ENCODE peak calls at places on chromosomes 4 and X, in ten cellular contexts. One of them, this sample, is unnamed.
A peak's percentile ranks its signal among the peaks of the same experiment; 100 is the strongest.

GRCh38 chr4:176789955-176790354 is 2.8 kb downstream of the VEGFC start:
- DNase-seq in WTC11: no peak
- DNase-seq in endothelial cell: peak; percentile 6
- DNase-seq in right lobe of liver: no peak
- DNase-seq in AG04450: no peak
- DNase-seq in A549: no peak
- DNase-seq in GM12878: no peak
- DNase-seq in dorsolateral prefrontal cortex: no peak
- DNase-seq in esophagus squamous epithelium: no peak
- DNase-seq in nephron progenitor cell: no peak
- DNase-seq in this sample: no peak

GRCh38 chr4:128574706-128575105 is 234.8 kb upstream of the JADE1 start:
- DNase-seq in endothelial cell: peak; percentile 76
- DNase-seq in AG04450: no peak
- DNase-seq in right lobe of liver: no peak
- DNase-seq in dorsolateral prefrontal cortex: peak; percentile 78
- DNase-seq in A549: peak; percentile 52
- DNase-seq in nephron progenitor cell: peak; percentile 60
- DNase-seq in WTC11: peak; percentile 94
- DNase-seq in esophagus squamous epithelium: no peak
- DNase-seq in GM12878: peak; percentile 25
- DNase-seq in this sample: peak; percentile 59

GRCh38 chrX:25028726-25029125 is 13.0 kb upstream of the ARX start:
- DNase-seq in WTC11: no peak
- DNase-seq in nephron progenitor cell: no peak
- DNase-seq in endothelial cell: no peak
- DNase-seq in right lobe of liver: no peak
- DNase-seq in AG04450: no peak
- DNase-seq in GM12878: no peak
- DNase-seq in dorsolateral prefrontal cortex: no peak
- DNase-seq in esophagus squamous epithelium: no peak
- DNase-seq in A549: no peak
- DNase-seq in this sample: no peak

GRCh38 chrX:133415276-133416105 is at the start of gene GPC4:
- DNase-seq in dorsolateral prefrontal cortex: no peak
- DNase-seq in WTC11: peak; percentile 73
- DNase-seq in esophagus squamous epithelium: no peak
- DNase-seq in AG04450: no peak
- DNase-seq in endothelial cell: peak; percentile 58
- DNase-seq in nephron progenitor cell: peak; percentile 83
- DNase-seq in A549: peak; percentile 8
- DNase-seq in right lobe of liver: peak; percentile 65
- DNase-seq in GM12878: no peak
- DNase-seq in this sample: peak; percentile 64

GRCh38 chr4:183011213-183011907 is 87.7 kb upstream of the WWC2 start:
- DNase-seq in GM12878: no peak
- DNase-seq in esophagus squamous epithelium: no peak
- DNase-seq in nephron progenitor cell: no peak
- DNase-seq in dorsolateral prefrontal cortex: no peak
- DNase-seq in right lobe of liver: no peak
- DNase-seq in A549: no peak
- DNase-seq in endothelial cell: no peak
- DNase-seq in AG04450: peak; percentile 1
- DNase-seq in WTC11: no peak
- DNase-seq in this sample: no peak

GRCh38 chrX:43328358-43328946 is 327.6 kb upstream of the MAOA start:
- DNase-seq in GM12878: no peak
- DNase-seq in AG04450: no peak
- DNase-seq in endothelial cell: no peak
- DNase-seq in dorsolateral prefrontal cortex: no peak
- DNase-seq in esophagus squamous epithelium: no peak
- DNase-seq in A549: no peak
- DNase-seq in right lobe of liver: no peak
- DNase-seq in nephron progenitor cell: no peak
- DNase-seq in WTC11: no peak
- DNase-seq in this sample: no peak

GRCh38 chrX:20515841-20516461 is 249.2 kb upstream of the RPS6KA3 start:
- DNase-seq in dorsolateral prefrontal cortex: no peak
- DNase-seq in right lobe of liver: no peak
- DNase-seq in esophagus squamous epithelium: no peak
- DNase-seq in GM12878: peak; percentile 53
- DNase-seq in nephron progenitor cell: no peak
- DNase-seq in A549: peak; percentile 22
- DNase-seq in endothelial cell: no peak
- DNase-seq in WTC11: no peak
- DNase-seq in AG04450: peak; percentile 43
- DNase-seq in this sample: no peak

GRCh38 chr4:38332699-38333098 is 331.3 kb upstream of the KLF3 start:
- DNase-seq in A549: no peak
- DNase-seq in nephron progenitor cell: no peak
- DNase-seq in AG04450: no peak
- DNase-seq in esophagus squamous epithelium: no peak
- DNase-seq in right lobe of liver: no peak
- DNase-seq in endothelial cell: no peak
- DNase-seq in WTC11: no peak
- DNase-seq in dorsolateral prefrontal cortex: no peak
- DNase-seq in GM12878: no peak
- DNase-seq in this sample: no peak

GRCh38 chr4:57550143-57550542 is 440.0 kb upstream of the IGFBP7 start:
- DNase-seq in esophagus squamous epithelium: no peak
- DNase-seq in WTC11: no peak
- DNase-seq in right lobe of liver: no peak
- DNase-seq in AG04450: no peak
- DNase-seq in endothelial cell: no peak
- DNase-seq in nephron progenitor cell: peak; percentile 12
- DNase-seq in GM12878: no peak
- DNase-seq in A549: no peak
- DNase-seq in dorsolateral prefrontal cortex: no peak
- DNase-seq in this sample: no peak

DNA sequence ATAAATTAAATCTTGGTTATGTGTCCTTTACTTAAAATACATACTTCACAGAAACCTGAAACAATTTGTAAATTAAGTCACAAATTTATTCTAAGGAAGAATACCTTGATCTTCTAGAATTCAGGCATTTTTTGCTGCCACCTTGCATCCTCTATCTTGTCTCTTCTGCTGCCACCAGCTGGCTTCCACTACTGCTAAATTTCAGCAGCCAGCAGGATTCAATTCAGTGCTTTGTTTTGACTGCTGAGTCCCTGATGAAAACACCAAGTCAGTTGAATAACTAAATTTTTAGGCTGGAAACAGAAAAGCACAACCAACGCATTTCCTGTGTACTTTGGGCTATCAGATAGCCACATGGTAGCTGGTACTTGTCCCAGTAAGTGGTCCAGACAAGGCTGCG is 2.4 kb upstream of the MBTPS2 start:
- DNase-seq in right lobe of liver: no peak
- DNase-seq in GM12878: no peak
- DNase-seq in WTC11: no peak
- DNase-seq in esophagus squamous epithelium: no peak
- DNase-seq in endothelial cell: no peak
- DNase-seq in nephron progenitor cell: no peak
- DNase-seq in A549: no peak
- DNase-seq in AG04450: no peak
- DNase-seq in dorsolateral prefrontal cortex: no peak
- DNase-seq in this sample: no peak
- TF ChIP-seq CTCF in right lobe of liver: no peak
- TF ChIP-seq CTCF in GM12878: no peak
- TF ChIP-seq CTCF in WTC11: no peak
- TF ChIP-seq CTCF in esophagus squamous epithelium: no peak
- TF ChIP-seq CTCF in endothelial cell: no peak
- TF ChIP-seq CTCF in nephron progenitor cell: no peak
- TF ChIP-seq CTCF in A549: no peak
- TF ChIP-seq CTCF in AG04450: no peak
- TF ChIP-seq CTCF in dorsolateral prefrontal cortex: no peak
- TF ChIP-seq CTCF in this sample: no peak

DNA sequence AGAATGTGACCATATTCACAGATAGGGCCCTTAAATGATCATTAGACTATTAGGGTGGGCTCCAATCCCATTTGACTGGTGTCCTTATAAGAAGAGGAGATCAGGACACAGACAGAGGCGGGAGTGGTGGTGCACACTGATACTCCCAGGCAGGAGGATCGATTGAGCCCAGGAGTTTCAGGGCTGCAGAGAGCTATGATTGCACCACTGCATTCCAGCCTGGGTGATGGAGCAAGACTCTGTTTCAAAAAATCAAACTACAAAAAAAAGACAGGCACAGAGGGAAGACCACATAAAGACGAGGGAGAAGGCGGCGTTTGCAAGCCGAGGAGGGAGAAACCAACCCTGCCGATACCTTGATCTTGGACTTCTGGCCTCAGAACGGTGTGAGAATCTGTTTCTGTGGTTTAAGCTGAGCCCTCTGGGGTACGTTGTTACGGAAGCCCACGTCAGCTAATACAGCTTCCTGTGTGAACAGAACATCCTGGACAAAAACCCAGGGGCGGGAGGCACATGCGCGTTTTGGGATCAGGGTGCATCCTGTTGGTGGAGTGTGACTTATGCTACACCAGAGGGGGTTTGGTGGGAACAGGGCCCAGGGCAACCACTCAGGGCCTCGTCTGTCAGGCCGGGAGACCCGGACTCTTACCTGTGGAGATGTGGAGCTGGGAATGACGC is 211.8 kb upstream of the PSAPL1 start:
- DNase-seq in WTC11: no peak
- DNase-seq in AG04450: no peak
- DNase-seq in dorsolateral prefrontal cortex: no peak
- DNase-seq in right lobe of liver: no peak
- DNase-seq in endothelial cell: no peak
- DNase-seq in GM12878: no peak
- DNase-seq in nephron progenitor cell: no peak
- DNase-seq in A549: no peak
- DNase-seq in esophagus squamous epithelium: no peak
- DNase-seq in this sample: no peak
- TF ChIP-seq CTCF in WTC11: no peak
- TF ChIP-seq CTCF in AG04450: no peak
- TF ChIP-seq CTCF in dorsolateral prefrontal cortex: no peak
- TF ChIP-seq CTCF in right lobe of liver: no peak
- TF ChIP-seq CTCF in endothelial cell: no peak
- TF ChIP-seq CTCF in GM12878: no peak
- TF ChIP-seq CTCF in nephron progenitor cell: no peak
- TF ChIP-seq CTCF in A549: no peak
- TF ChIP-seq CTCF in esophagus squamous epithelium: no peak
- TF ChIP-seq CTCF in this sample: no peak

DNA sequence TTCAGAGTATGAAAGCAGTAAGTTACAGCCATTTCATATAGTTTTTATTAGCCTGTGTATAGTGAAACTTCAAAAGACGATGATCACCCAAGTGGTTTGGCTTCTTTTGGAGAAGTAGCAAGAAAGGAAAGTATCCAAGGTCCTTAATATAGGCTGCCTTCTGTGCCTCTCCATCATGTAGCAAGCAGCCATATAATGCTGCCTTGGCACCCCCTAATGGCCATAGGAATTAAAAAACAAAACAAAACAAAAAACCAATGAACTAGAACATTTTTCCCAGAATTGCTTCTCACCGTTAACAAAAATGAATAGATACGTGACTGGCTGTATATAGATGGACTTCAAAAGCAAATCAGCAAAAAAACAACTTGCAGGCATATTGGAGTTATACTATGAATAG is 18.9 kb downstream of the LAMP2 start:
- DNase-seq in dorsolateral prefrontal cortex: no peak
- DNase-seq in A549: no peak
- DNase-seq in AG04450: no peak
- DNase-seq in endothelial cell: no peak
- DNase-seq in GM12878: no peak
- DNase-seq in esophagus squamous epithelium: no peak
- DNase-seq in WTC11: no peak
- DNase-seq in nephron progenitor cell: no peak
- DNase-seq in right lobe of liver: no peak
- DNase-seq in this sample: no peak
- TF ChIP-seq CTCF in dorsolateral prefrontal cortex: peak; percentile 19
- TF ChIP-seq CTCF in A549: peak; percentile 26
- TF ChIP-seq CTCF in AG04450: peak; percentile 9
- TF ChIP-seq CTCF in endothelial cell: no peak
- TF ChIP-seq CTCF in GM12878: peak; percentile 42
- TF ChIP-seq CTCF in esophagus squamous epithelium: no peak
- TF ChIP-seq CTCF in WTC11: no peak
- TF ChIP-seq CTCF in nephron progenitor cell: no peak
- TF ChIP-seq CTCF in right lobe of liver: peak; percentile 9
- TF ChIP-seq CTCF in this sample: peak; percentile 35

DNA sequence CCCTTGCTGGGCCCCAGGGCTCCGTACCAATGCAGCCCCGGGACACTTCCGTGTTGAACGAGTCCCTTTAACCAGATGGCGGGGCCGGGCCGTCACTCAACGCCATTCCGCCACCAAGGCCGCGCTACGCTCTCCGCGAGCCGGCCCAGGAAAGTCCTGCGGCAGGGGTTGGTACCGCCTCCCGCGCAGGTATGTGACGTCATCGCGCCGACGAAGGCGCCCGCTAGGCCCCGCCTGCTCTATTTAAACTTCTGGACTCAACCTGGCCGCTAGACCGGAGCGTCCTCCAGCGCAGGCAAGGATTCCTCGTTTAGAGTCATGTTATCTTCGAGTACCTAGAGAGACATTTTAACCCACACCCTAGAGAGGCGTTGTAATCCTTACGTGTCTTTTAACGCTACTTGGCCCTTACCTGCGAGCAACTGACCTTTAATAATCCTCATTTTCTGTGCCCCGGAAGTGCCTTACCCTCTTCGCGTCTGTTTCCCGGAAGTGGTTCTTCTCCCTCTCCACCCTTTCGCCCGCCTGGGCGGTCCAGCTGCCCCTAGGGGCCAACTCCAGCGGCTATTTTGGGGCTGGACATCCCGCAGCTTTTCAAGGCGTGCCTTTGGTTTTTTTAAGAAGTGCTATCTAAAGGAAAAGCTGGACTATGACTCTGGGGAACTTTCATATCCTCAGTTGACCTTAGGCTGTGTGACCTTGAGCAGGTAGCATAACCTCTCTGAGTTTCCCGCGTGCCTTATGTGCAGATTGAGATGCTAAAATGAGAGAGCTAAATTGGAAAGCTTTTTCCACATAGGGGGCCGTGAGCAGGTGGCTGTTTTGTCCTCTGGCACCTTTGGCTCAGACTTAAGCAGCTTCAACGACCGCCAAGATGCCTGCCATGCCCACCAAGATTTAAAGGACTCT is at the start of gene PNPLA4:
- DNase-seq in dorsolateral prefrontal cortex: peak; percentile 59
- DNase-seq in AG04450: no peak
- DNase-seq in GM12878: peak; percentile 86
- DNase-seq in esophagus squamous epithelium: peak; percentile 46
- DNase-seq in nephron progenitor cell: peak; percentile 76
- DNase-seq in WTC11: peak; percentile 80
- DNase-seq in right lobe of liver: peak; percentile 95
- DNase-seq in endothelial cell: peak; percentile 67
- DNase-seq in A549: peak; percentile 55
- DNase-seq in this sample: peak; percentile 49
- TF ChIP-seq CTCF in dorsolateral prefrontal cortex: no peak
- TF ChIP-seq CTCF in AG04450: peak; percentile 17
- TF ChIP-seq CTCF in GM12878: no peak
- TF ChIP-seq CTCF in esophagus squamous epithelium: no peak
- TF ChIP-seq CTCF in nephron progenitor cell: peak; percentile 7
- TF ChIP-seq CTCF in WTC11: no peak
- TF ChIP-seq CTCF in right lobe of liver: peak; percentile 54
- TF ChIP-seq CTCF in endothelial cell: no peak
- TF ChIP-seq CTCF in A549: peak; percentile 8
- TF ChIP-seq CTCF in this sample: peak; percentile 30

DNA sequence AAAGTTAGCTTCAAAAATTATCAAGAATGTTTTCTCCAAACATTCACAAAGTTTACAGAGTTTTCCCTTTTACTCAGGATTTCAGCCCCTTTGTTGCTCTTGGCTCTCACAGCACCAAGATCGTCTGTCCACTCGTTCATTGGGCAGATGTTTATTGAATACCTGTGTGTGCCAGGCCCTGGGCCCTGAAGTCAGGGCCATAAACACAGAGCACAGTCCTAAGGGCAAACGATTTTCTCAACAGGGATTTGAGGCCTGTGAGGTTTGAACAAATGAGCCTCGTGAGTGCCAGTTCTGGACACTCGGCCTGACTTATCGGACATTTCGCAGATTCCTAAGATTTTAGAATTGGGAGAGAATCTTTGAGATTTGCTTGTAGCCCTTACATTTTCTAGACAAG is 142.1 kb downstream of the TBL1X start:
- DNase-seq in AG04450: no peak
- DNase-seq in WTC11: no peak
- DNase-seq in esophagus squamous epithelium: no peak
- DNase-seq in endothelial cell: no peak
- DNase-seq in A549: no peak
- DNase-seq in GM12878: no peak
- DNase-seq in dorsolateral prefrontal cortex: no peak
- DNase-seq in right lobe of liver: peak; percentile 67
- DNase-seq in nephron progenitor cell: no peak
- DNase-seq in this sample: no peak
- TF ChIP-seq CTCF in AG04450: no peak
- TF ChIP-seq CTCF in WTC11: no peak
- TF ChIP-seq CTCF in esophagus squamous epithelium: no peak
- TF ChIP-seq CTCF in endothelial cell: no peak
- TF ChIP-seq CTCF in A549: no peak
- TF ChIP-seq CTCF in GM12878: no peak
- TF ChIP-seq CTCF in dorsolateral prefrontal cortex: no peak
- TF ChIP-seq CTCF in right lobe of liver: no peak
- TF ChIP-seq CTCF in nephron progenitor cell: no peak
- TF ChIP-seq CTCF in this sample: no peak

This sample was measured in neural crest cell.